ENCODE peak calls at places on chromosome 19, in ten cellular contexts. One of them, this sample, is unnamed.

GRCh38 chr19:246551-246950 is 44.7 kb downstream of the PLPP2 start:
- DNase-seq in mesendoderm: no peak
- DNase-seq in effector memory CD4-positive, alpha-beta T cell: peak
- DNase-seq in AG04450: no peak
- DNase-seq in uterus: no peak
- DNase-seq in BE2C: peak
- DNase-seq in aorta: peak
- DNase-seq in kidney: peak
- DNase-seq in adrenal gland: no peak
- DNase-seq in BJ: no peak
- DNase-seq in this sample: peak

GRCh38 chr19:33290082-33290815 is 12.1 kb downstream of the CEBPA start:
- DNase-seq in adrenal gland: no peak
- DNase-seq in uterus: no peak
- DNase-seq in AG04450: no peak
- DNase-seq in effector memory CD4-positive, alpha-beta T cell: no peak
- DNase-seq in kidney: peak
- DNase-seq in BE2C: no peak
- DNase-seq in mesendoderm: no peak
- DNase-seq in aorta: peak
- DNase-seq in BJ: no peak
- DNase-seq in this sample: no peak

GRCh38 chr19:53102701-53103140 is 501 bp downstream of the ZNF160 start:
- DNase-seq in aorta: peak
- DNase-seq in BE2C: peak
- DNase-seq in kidney: peak
- DNase-seq in adrenal gland: peak
- DNase-seq in effector memory CD4-positive, alpha-beta T cell: peak
- DNase-seq in BJ: no peak
- DNase-seq in AG04450: no peak
- DNase-seq in mesendoderm: peak
- DNase-seq in uterus: peak
- DNase-seq in this sample: no peak

GRCh38 chr19:42095814-42096230 is 19.9 kb downstream of the ZNF574 start:
- DNase-seq in BE2C: no peak
- DNase-seq in kidney: peak
- DNase-seq in uterus: no peak
- DNase-seq in adrenal gland: no peak
- DNase-seq in BJ: no peak
- DNase-seq in aorta: no peak
- DNase-seq in effector memory CD4-positive, alpha-beta T cell: no peak
- DNase-seq in AG04450: no peak
- DNase-seq in mesendoderm: peak
- DNase-seq in this sample: no peak

GRCh38 chr19:46202872-46203860 is 26.4 kb upstream of the IGFL1 start:
- DNase-seq in AG04450: no peak
- DNase-seq in BE2C: no peak
- DNase-seq in BJ: no peak
- DNase-seq in kidney: no peak
- DNase-seq in effector memory CD4-positive, alpha-beta T cell: no peak
- DNase-seq in mesendoderm: no peak
- DNase-seq in uterus: no peak
- DNase-seq in aorta: peak
- DNase-seq in adrenal gland: no peak
- DNase-seq in this sample: no peak

GRCh38 chr19:53182202-53182601 is 11.0 kb downstream of the ZNF665 start:
- DNase-seq in BJ: no peak
- DNase-seq in effector memory CD4-positive, alpha-beta T cell: no peak
- DNase-seq in kidney: no peak
- DNase-seq in mesendoderm: no peak
- DNase-seq in BE2C: no peak
- DNase-seq in uterus: no peak
- DNase-seq in AG04450: no peak
- DNase-seq in aorta: no peak
- DNase-seq in adrenal gland: no peak
- DNase-seq in this sample: no peak

GRCh38 chr19:48354332-48354992 is 9.3 kb downstream of the TMEM143 start:
- DNase-seq in kidney: no peak
- DNase-seq in mesendoderm: no peak
- DNase-seq in aorta: no peak
- DNase-seq in AG04450: no peak
- DNase-seq in effector memory CD4-positive, alpha-beta T cell: no peak
- DNase-seq in adrenal gland: peak
- DNase-seq in BJ: no peak
- DNase-seq in uterus: no peak
- DNase-seq in BE2C: no peak
- DNase-seq in this sample: no peak

GRCh38 chr19:3555653-3556422 is 1.5 kb downstream of the MFSD12 start:
- DNase-seq in effector memory CD4-positive, alpha-beta T cell: no peak
- DNase-seq in aorta: no peak
- DNase-seq in mesendoderm: no peak
- DNase-seq in BJ: no peak
- DNase-seq in adrenal gland: no peak
- DNase-seq in BE2C: no peak
- DNase-seq in AG04450: no peak
- DNase-seq in uterus: no peak
- DNase-seq in kidney: no peak
- DNase-seq in this sample: no peak

DNA sequence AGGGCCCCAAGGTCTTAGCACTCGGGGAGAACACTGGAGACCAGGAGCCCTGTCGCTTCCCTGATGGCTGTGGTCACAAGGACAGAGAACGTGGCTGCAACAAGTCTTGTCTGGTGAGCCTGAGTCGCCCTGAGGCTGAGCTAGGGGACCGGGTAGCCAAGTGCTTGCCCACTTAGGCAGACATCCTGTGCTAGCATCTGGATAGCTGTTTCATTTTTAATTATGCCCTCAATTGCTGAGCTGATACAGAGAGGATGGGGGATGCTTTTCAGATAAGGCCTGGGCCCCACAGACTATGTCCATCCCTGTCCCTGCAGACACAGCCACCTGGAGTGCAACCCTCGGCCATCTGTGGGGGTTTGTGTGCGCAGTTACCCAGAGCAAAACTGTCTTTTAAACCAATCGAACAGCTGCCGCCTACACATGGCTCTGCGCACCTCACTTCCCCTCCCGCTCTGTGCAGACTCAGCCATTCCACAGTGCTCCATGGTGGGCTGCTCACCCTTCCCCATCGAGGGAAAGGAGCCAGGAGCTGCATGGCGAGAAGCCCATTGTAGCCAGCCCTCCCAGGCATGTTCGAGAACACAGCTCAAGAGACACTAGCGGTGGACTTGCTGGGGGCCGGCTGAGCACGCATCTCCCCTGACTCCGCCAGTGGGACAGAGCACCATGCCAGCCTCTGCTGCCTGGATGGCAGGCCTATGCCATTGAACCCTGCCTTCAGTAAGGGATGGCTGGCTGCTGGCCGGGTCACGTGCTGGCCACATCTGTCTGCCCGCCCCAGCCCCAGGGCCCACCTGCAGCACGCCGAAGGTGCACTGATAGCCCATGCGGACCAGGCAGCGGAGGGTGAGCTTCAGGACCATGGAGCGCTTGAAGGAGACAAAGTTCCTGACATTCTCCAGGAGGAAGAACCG is 19.4 kb upstream of the EIF3G start:
- DNase-seq in aorta: no peak
- DNase-seq in adrenal gland: no peak
- DNase-seq in mesendoderm: no peak
- DNase-seq in kidney: no peak
- DNase-seq in effector memory CD4-positive, alpha-beta T cell: no peak
- DNase-seq in BJ: no peak
- DNase-seq in uterus: no peak
- DNase-seq in BE2C: peak
- DNase-seq in AG04450: no peak
- DNase-seq in this sample: no peak
- H3K4me3 ChIP-seq in aorta: no peak
- H3K4me3 ChIP-seq in adrenal gland: no peak
- H3K4me3 ChIP-seq in mesendoderm: no peak
- H3K4me3 ChIP-seq in kidney: no peak
- H3K4me3 ChIP-seq in effector memory CD4-positive, alpha-beta T cell: no peak
- H3K4me3 ChIP-seq in BJ: no peak
- H3K4me3 ChIP-seq in uterus: no peak
- H3K4me3 ChIP-seq in BE2C: no peak
- H3K4me3 ChIP-seq in AG04450: no peak
- H3K4me3 ChIP-seq in this sample: no peak

GRCh38 chr19:10286803-10287737 is at the start of gene ICAM4:
- DNase-seq in BJ: no peak
- DNase-seq in aorta: no peak
- DNase-seq in adrenal gland: peak
- DNase-seq in uterus: peak
- DNase-seq in AG04450: no peak
- DNase-seq in kidney: peak
- DNase-seq in effector memory CD4-positive, alpha-beta T cell: no peak
- DNase-seq in BE2C: peak
- DNase-seq in mesendoderm: peak
- DNase-seq in this sample: no peak

GRCh38 chr19:10289836-10290438 is at the start of gene ICAM5:
- DNase-seq in AG04450: no peak
- DNase-seq in BJ: no peak
- DNase-seq in uterus: no peak
- DNase-seq in BE2C: no peak
- DNase-seq in aorta: no peak
- DNase-seq in kidney: no peak
- DNase-seq in adrenal gland: no peak
- DNase-seq in effector memory CD4-positive, alpha-beta T cell: no peak
- DNase-seq in mesendoderm: no peak
- DNase-seq in this sample: peak

GRCh38 chr19:10290439-10290875 is 705 bp downstream of the ICAM5 start:
- DNase-seq in kidney: peak
- DNase-seq in uterus: no peak
- DNase-seq in adrenal gland: no peak
- DNase-seq in mesendoderm: peak
- DNase-seq in AG04450: no peak
- DNase-seq in BE2C: no peak
- DNase-seq in aorta: no peak
- DNase-seq in BJ: no peak
- DNase-seq in effector memory CD4-positive, alpha-beta T cell: no peak
- DNase-seq in this sample: no peak

GRCh38 chr19:10289167-10289835 is 451 bp upstream of the ICAM5 start:
- DNase-seq in kidney: peak
- DNase-seq in mesendoderm: peak
- DNase-seq in aorta: no peak
- DNase-seq in BJ: no peak
- DNase-seq in adrenal gland: no peak
- DNase-seq in effector memory CD4-positive, alpha-beta T cell: peak
- DNase-seq in uterus: no peak
- DNase-seq in BE2C: peak
- DNase-seq in AG04450: no peak
- DNase-seq in this sample: peak

GRCh38 chr19:10288662-10289166 is 1.0 kb upstream of the ICAM5 start:
- DNase-seq in aorta: no peak
- DNase-seq in AG04450: no peak
- DNase-seq in kidney: no peak
- DNase-seq in effector memory CD4-positive, alpha-beta T cell: no peak
- DNase-seq in adrenal gland: no peak
- DNase-seq in uterus: no peak
- DNase-seq in BJ: no peak
- DNase-seq in mesendoderm: peak
- DNase-seq in BE2C: peak
- DNase-seq in this sample: no peak
- H3K4me3 ChIP-seq in aorta: no peak
- H3K4me3 ChIP-seq in AG04450: peak
- H3K4me3 ChIP-seq in kidney: no peak
- H3K4me3 ChIP-seq in effector memory CD4-positive, alpha-beta T cell: peak
- H3K4me3 ChIP-seq in adrenal gland: no peak
- H3K4me3 ChIP-seq in uterus: no peak
- H3K4me3 ChIP-seq in BJ: peak
- H3K4me3 ChIP-seq in mesendoderm: no peak
- H3K4me3 ChIP-seq in BE2C: no peak
- H3K4me3 ChIP-seq in this sample: peak

GRCh38 chr19:35587326-35587725 is 1.4 kb downstream of the PMIS2 start:
- DNase-seq in BJ: no peak
- DNase-seq in uterus: no peak
- DNase-seq in mesendoderm: no peak
- DNase-seq in aorta: no peak
- DNase-seq in effector memory CD4-positive, alpha-beta T cell: no peak
- DNase-seq in BE2C: no peak
- DNase-seq in AG04450: no peak
- DNase-seq in adrenal gland: no peak
- DNase-seq in kidney: no peak
- DNase-seq in this sample: no peak

GRCh38 chr19:35582760-35583159 is 3.2 kb upstream of the PMIS2 start:
- DNase-seq in AG04450: no peak
- DNase-seq in BJ: no peak
- DNase-seq in BE2C: no peak
- DNase-seq in kidney: no peak
- DNase-seq in effector memory CD4-positive, alpha-beta T cell: no peak
- DNase-seq in aorta: no peak
- DNase-seq in adrenal gland: no peak
- DNase-seq in uterus: no peak
- DNase-seq in mesendoderm: no peak
- DNase-seq in this sample: no peak

GRCh38 chr19:35590875-35591274 is 4.9 kb downstream of the PMIS2 start:
- DNase-seq in mesendoderm: no peak
- DNase-seq in kidney: no peak
- DNase-seq in uterus: no peak
- DNase-seq in AG04450: no peak
- DNase-seq in aorta: no peak
- DNase-seq in BE2C: no peak
- DNase-seq in BJ: no peak
- DNase-seq in adrenal gland: no peak
- DNase-seq in effector memory CD4-positive, alpha-beta T cell: no peak
- DNase-seq in this sample: no peak

DNA sequence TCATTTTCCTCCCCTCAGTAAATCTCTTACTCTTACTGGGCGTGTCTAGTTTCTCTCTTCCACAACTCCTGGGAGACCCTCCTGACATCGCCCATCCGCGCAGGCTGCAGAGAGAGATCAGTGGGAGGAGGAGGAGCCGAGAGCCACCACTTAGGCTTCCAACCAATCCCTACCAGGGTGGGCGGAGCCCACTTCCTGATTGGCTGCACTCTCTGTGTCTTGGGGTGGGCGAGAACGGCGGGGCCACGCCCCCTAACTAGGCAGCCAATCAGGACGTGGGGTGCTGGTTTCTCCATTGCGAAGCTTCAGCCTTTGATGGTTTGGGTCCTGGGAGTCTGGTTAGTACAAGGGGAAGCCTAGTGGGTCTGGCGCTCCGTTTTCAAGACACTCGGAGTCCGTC is at the start of gene PMIS2:
- DNase-seq in AG04450: no peak
- DNase-seq in BE2C: peak
- DNase-seq in kidney: no peak
- DNase-seq in aorta: peak
- DNase-seq in uterus: no peak
- DNase-seq in BJ: no peak
- DNase-seq in mesendoderm: no peak
- DNase-seq in effector memory CD4-positive, alpha-beta T cell: no peak
- DNase-seq in adrenal gland: peak
- DNase-seq in this sample: no peak
- H3K4me3 ChIP-seq in AG04450: no peak
- H3K4me3 ChIP-seq in BE2C: peak
- H3K4me3 ChIP-seq in kidney: no peak
- H3K4me3 ChIP-seq in aorta: no peak
- H3K4me3 ChIP-seq in uterus: no peak
- H3K4me3 ChIP-seq in BJ: no peak
- H3K4me3 ChIP-seq in mesendoderm: no peak
- H3K4me3 ChIP-seq in effector memory CD4-positive, alpha-beta T cell: no peak
- H3K4me3 ChIP-seq in adrenal gland: no peak
- H3K4me3 ChIP-seq in this sample: no peak

GRCh38 chr19:6088677-6089063 is 21.6 kb downstream of the RFX2 start:
- DNase-seq in mesendoderm: no peak
- DNase-seq in AG04450: no peak
- DNase-seq in kidney: no peak
- DNase-seq in uterus: no peak
- DNase-seq in BJ: no peak
- DNase-seq in adrenal gland: no peak
- DNase-seq in aorta: no peak
- DNase-seq in effector memory CD4-positive, alpha-beta T cell: no peak
- DNase-seq in BE2C: no peak
- DNase-seq in this sample: no peak

GRCh38 chr19:6086081-6086858 is 24.0 kb downstream of the RFX2 start:
- DNase-seq in uterus: no peak
- DNase-seq in kidney: no peak
- DNase-seq in aorta: no peak
- DNase-seq in adrenal gland: no peak
- DNase-seq in effector memory CD4-positive, alpha-beta T cell: no peak
- DNase-seq in BJ: no peak
- DNase-seq in BE2C: no peak
- DNase-seq in mesendoderm: no peak
- DNase-seq in AG04450: no peak
- DNase-seq in this sample: no peak

GRCh38 chr19:6090634-6091033 is 19.7 kb downstream of the RFX2 start:
- DNase-seq in AG04450: no peak
- DNase-seq in uterus: no peak
- DNase-seq in kidney: no peak
- DNase-seq in mesendoderm: no peak
- DNase-seq in effector memory CD4-positive, alpha-beta T cell: no peak
- DNase-seq in aorta: no peak
- DNase-seq in BE2C: no peak
- DNase-seq in adrenal gland: no peak
- DNase-seq in BJ: no peak
- DNase-seq in this sample: no peak

GRCh38 chr19:6084821-6085220 is 25.5 kb downstream of the RFX2 start:
- DNase-seq in aorta: no peak
- DNase-seq in AG04450: no peak
- DNase-seq in BJ: no peak
- DNase-seq in adrenal gland: no peak
- DNase-seq in kidney: no peak
- DNase-seq in BE2C: no peak
- DNase-seq in mesendoderm: no peak
- DNase-seq in uterus: no peak
- DNase-seq in effector memory CD4-positive, alpha-beta T cell: no peak
- DNase-seq in this sample: no peak

DNA sequence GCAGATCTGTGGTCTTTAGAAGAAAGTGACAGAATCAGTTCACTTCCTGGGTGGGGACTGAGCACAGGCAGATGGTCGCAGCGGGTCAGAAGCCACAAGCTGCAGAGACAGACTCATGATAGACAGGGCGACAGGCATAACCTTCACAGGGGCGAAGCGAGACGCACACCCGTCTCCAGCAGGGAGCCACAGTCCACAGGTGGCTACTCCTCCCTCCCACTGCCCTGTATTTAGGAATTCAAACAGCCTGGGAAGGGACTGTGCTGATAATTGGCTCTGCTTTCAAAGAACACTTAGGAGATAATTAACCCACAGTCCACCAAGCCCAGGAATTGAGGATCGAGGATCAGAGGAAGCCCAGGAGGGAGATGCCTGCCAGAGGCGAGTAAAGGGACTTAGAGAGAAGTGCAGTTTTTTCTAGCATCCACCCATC is 23.2 kb downstream of the RFX2 start:
- DNase-seq in AG04450: no peak
- DNase-seq in aorta: no peak
- DNase-seq in adrenal gland: no peak
- DNase-seq in effector memory CD4-positive, alpha-beta T cell: no peak
- DNase-seq in mesendoderm: peak
- DNase-seq in BJ: no peak
- DNase-seq in BE2C: peak
- DNase-seq in kidney: no peak
- DNase-seq in uterus: no peak
- DNase-seq in this sample: no peak
- H3K4me3 ChIP-seq in AG04450: no peak
- H3K4me3 ChIP-seq in aorta: no peak
- H3K4me3 ChIP-seq in adrenal gland: no peak
- H3K4me3 ChIP-seq in effector memory CD4-positive, alpha-beta T cell: peak
- H3K4me3 ChIP-seq in mesendoderm: no peak
- H3K4me3 ChIP-seq in BJ: no peak
- H3K4me3 ChIP-seq in BE2C: peak
- H3K4me3 ChIP-seq in kidney: peak
- H3K4me3 ChIP-seq in uterus: no peak
- H3K4me3 ChIP-seq in this sample: no peak

This sample was measured in dorsolateral prefrontal cortex.